ENCODE peak calls at places on chromosomes 16 and 17, in ten cellular contexts. One of them, this sample, is unnamed.
A peak's percentile ranks its signal among the peaks of the same experiment; 100 is the strongest.

GRCh38 chr16:26697826-26698225 is 368.9 kb upstream of the C16orf82 start:
- DNase-seq in prostate gland: no peak
- DNase-seq in esophagus muscularis mucosa: peak; percentile 79
- DNase-seq in suprapubic skin: no peak
- DNase-seq in K562: no peak
- DNase-seq in H1: no peak
- DNase-seq in GM12878: no peak
- DNase-seq in breast epithelium: no peak
- DNase-seq in transverse colon: no peak
- DNase-seq in GM23338: peak; percentile 3
- DNase-seq in this sample: no peak

GRCh38 chr17:9402590-9403199 is 172.9 kb downstream of the STX8 start:
- DNase-seq in breast epithelium: no peak
- DNase-seq in prostate gland: no peak
- DNase-seq in esophagus muscularis mucosa: no peak
- DNase-seq in H1: peak; percentile 23
- DNase-seq in suprapubic skin: no peak
- DNase-seq in K562: peak; percentile 7
- DNase-seq in transverse colon: peak; percentile 25
- DNase-seq in GM23338: peak; percentile 83
- DNase-seq in GM12878: no peak
- DNase-seq in this sample: no peak

GRCh38 chr16:86029131-86029741 is 130.3 kb downstream of the IRF8 start:
- DNase-seq in H1: no peak
- DNase-seq in suprapubic skin: peak; percentile 60
- DNase-seq in transverse colon: peak; percentile 36
- DNase-seq in GM12878: no peak
- DNase-seq in esophagus muscularis mucosa: no peak
- DNase-seq in prostate gland: no peak
- DNase-seq in breast epithelium: peak; percentile 44
- DNase-seq in GM23338: peak; percentile 14
- DNase-seq in K562: no peak
- DNase-seq in this sample: peak; percentile 70

GRCh38 chr16:65114527-65114926 is 7.3 kb downstream of the CDH11 start:
- DNase-seq in GM23338: no peak
- DNase-seq in K562: no peak
- DNase-seq in prostate gland: no peak
- DNase-seq in GM12878: no peak
- DNase-seq in breast epithelium: no peak
- DNase-seq in H1: no peak
- DNase-seq in transverse colon: no peak
- DNase-seq in suprapubic skin: no peak
- DNase-seq in esophagus muscularis mucosa: no peak
- DNase-seq in this sample: no peak

GRCh38 chr17:39244600-39245570 is 19.1 kb upstream of the STAC2 start:
- DNase-seq in GM12878: peak; percentile 40
- DNase-seq in transverse colon: peak; percentile 90
- DNase-seq in esophagus muscularis mucosa: peak; percentile 96
- DNase-seq in H1: peak; percentile 93
- DNase-seq in suprapubic skin: peak; percentile 93
- DNase-seq in prostate gland: peak; percentile 86
- DNase-seq in breast epithelium: peak; percentile 87
- DNase-seq in K562: peak; percentile 85
- DNase-seq in GM23338: peak; percentile 99
- DNase-seq in this sample: peak; percentile 92

GRCh38 chr16:65532218-65532617 is 410.4 kb upstream of the CDH11 start:
- DNase-seq in K562: no peak
- DNase-seq in prostate gland: no peak
- DNase-seq in transverse colon: no peak
- DNase-seq in breast epithelium: no peak
- DNase-seq in esophagus muscularis mucosa: peak; percentile 31
- DNase-seq in suprapubic skin: no peak
- DNase-seq in GM23338: no peak
- DNase-seq in GM12878: no peak
- DNase-seq in H1: no peak
- DNase-seq in this sample: no peak

GRCh38 chr16:51164167-51164566 is 13.1 kb upstream of the SALL1 start:
- DNase-seq in transverse colon: no peak
- DNase-seq in suprapubic skin: no peak
- DNase-seq in GM12878: no peak
- DNase-seq in K562: no peak
- DNase-seq in GM23338: no peak
- DNase-seq in breast epithelium: no peak
- DNase-seq in prostate gland: no peak
- DNase-seq in H1: no peak
- DNase-seq in esophagus muscularis mucosa: no peak
- DNase-seq in this sample: no peak

GRCh38 chr17:2967515-2967914 is 95.9 kb downstream of the OR1D5 start:
- DNase-seq in H1: no peak
- DNase-seq in transverse colon: no peak
- DNase-seq in suprapubic skin: no peak
- DNase-seq in K562: no peak
- DNase-seq in prostate gland: no peak
- DNase-seq in GM23338: no peak
- DNase-seq in GM12878: no peak
- DNase-seq in esophagus muscularis mucosa: no peak
- DNase-seq in breast epithelium: no peak
- DNase-seq in this sample: peak; percentile 84

GRCh38 chr17:48577330-48577945 is 712 bp downstream of the HOXB4 start:
- DNase-seq in H1: no peak
- DNase-seq in breast epithelium: no peak
- DNase-seq in esophagus muscularis mucosa: no peak
- DNase-seq in prostate gland: no peak
- DNase-seq in transverse colon: no peak
- DNase-seq in GM12878: no peak
- DNase-seq in K562: peak; percentile 70
- DNase-seq in suprapubic skin: no peak
- DNase-seq in GM23338: no peak
- DNase-seq in this sample: no peak

GRCh38 chr16:50440531-50440930 is 71.7 kb upstream of the BRD7 start:
- DNase-seq in transverse colon: no peak
- DNase-seq in GM23338: no peak
- DNase-seq in H1: no peak
- DNase-seq in K562: no peak
- DNase-seq in prostate gland: no peak
- DNase-seq in esophagus muscularis mucosa: no peak
- DNase-seq in breast epithelium: peak; percentile 14
- DNase-seq in suprapubic skin: no peak
- DNase-seq in GM12878: no peak
- DNase-seq in this sample: no peak

DNA sequence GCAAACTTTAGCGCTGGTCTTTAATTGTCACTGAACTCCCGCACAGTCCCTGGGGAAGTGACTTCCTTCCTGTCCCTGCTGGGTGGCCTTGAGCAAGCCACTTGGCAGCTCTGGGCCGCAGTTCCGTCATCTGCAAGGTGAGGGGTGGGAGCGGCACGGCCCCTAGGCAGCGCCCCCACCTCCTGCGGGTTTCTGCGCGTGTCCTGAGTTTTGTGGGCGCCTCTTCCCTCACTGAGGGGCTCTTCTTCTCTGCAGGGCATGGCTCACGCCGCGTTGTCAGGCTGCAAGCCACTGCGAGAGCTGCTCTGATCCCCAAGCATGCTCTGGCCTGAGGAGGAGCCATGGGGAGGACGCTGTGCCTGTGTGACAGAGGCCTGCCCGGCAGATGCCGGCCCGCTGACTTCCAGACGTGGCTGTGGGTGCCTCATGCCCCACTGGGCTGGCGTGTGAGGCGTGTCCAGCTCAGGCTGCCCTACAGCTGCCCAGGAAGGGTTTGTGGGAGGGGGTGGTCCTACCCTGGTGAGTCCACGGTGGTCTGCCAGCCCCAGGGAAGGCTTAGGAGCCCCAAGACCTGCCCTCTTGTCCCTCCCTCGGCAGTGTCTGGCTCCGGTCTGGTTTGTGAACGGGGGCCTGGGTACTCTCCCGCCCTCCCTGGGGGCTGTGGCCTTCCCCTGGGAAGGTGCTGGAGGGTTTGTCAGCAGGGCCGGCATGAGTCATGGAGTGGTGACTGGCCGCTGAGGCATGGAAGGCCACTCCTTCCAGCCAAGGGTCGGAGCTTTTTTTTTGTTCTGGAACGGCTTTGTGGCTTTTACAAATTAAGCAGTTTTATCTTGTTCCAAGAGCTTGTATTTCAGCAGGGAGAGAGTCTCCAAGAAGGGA is 182.0 kb downstream of the SEC14L1 start:
- DNase-seq in prostate gland: no peak
- DNase-seq in GM12878: no peak
- DNase-seq in GM23338: no peak
- DNase-seq in breast epithelium: peak; percentile 68
- DNase-seq in esophagus muscularis mucosa: no peak
- DNase-seq in transverse colon: peak; percentile 72
- DNase-seq in H1: no peak
- DNase-seq in suprapubic skin: peak; percentile 92
- DNase-seq in K562: peak; percentile 78
- DNase-seq in this sample: peak; percentile 95
- TF ChIP-seq POLR2AphosphoS5 in prostate gland: peak; percentile 81
- TF ChIP-seq POLR2AphosphoS5 in GM12878: peak; percentile 66
- TF ChIP-seq POLR2AphosphoS5 in GM23338: no peak
- TF ChIP-seq POLR2AphosphoS5 in breast epithelium: peak; percentile 66
- TF ChIP-seq POLR2AphosphoS5 in esophagus muscularis mucosa: peak; percentile 86
- TF ChIP-seq POLR2AphosphoS5 in transverse colon: peak; percentile 69
- TF ChIP-seq POLR2AphosphoS5 in H1: no peak
- TF ChIP-seq POLR2AphosphoS5 in suprapubic skin: peak; percentile 9
- TF ChIP-seq POLR2AphosphoS5 in K562: no peak
- TF ChIP-seq POLR2AphosphoS5 in this sample: peak; percentile 82

DNA sequence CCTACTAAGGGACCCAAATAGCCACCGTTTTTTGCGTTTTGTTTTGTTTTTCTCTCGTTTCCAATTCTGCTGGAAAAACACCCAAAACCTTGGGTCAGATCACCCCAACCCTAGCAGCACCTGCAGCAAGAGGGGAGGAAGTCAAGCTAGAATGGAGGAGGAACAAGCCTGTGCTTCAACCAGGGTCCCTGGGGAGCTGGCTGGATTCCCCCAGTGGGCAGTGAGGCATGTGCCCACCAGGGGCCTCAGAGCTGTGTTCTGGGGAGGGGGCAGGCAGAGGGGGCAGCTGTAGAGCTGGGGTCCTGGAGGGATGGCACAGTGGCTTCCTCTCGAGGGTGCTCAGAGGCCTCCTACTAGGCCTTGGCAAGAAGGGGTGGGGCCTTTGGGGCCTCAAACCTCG is 6.5 kb downstream of the CD79B start:
- DNase-seq in transverse colon: no peak
- DNase-seq in breast epithelium: no peak
- DNase-seq in H1: no peak
- DNase-seq in K562: no peak
- DNase-seq in suprapubic skin: no peak
- DNase-seq in GM23338: no peak
- DNase-seq in prostate gland: no peak
- DNase-seq in GM12878: no peak
- DNase-seq in esophagus muscularis mucosa: no peak
- DNase-seq in this sample: no peak
- H3K4me3 ChIP-seq in transverse colon: no peak overlapping the region
- H3K4me3 ChIP-seq in breast epithelium: no peak overlapping the region
- H3K4me3 ChIP-seq in H1: no peak overlapping the region
- H3K4me3 ChIP-seq in K562: no peak overlapping the region
- H3K4me3 ChIP-seq in suprapubic skin: no peak overlapping the region
- H3K4me3 ChIP-seq in GM23338: no peak overlapping the region
- H3K4me3 ChIP-seq in prostate gland: no peak overlapping the region
- H3K4me3 ChIP-seq in GM12878: no peak overlapping the region
- H3K4me3 ChIP-seq in esophagus muscularis mucosa: no peak overlapping the region
- H3K4me3 ChIP-seq in this sample: no peak overlapping the region

GRCh38 chr17:17059301-17059890 is 17.1 kb downstream of the MPRIP start:
- DNase-seq in GM12878: no peak
- DNase-seq in esophagus muscularis mucosa: no peak
- DNase-seq in suprapubic skin: peak; percentile 49
- DNase-seq in K562: no peak
- DNase-seq in transverse colon: no peak
- DNase-seq in H1: no peak
- DNase-seq in prostate gland: no peak
- DNase-seq in breast epithelium: peak; percentile 39
- DNase-seq in GM23338: no peak
- DNase-seq in this sample: peak; percentile 48

GRCh38 chr17:17058304-17058703 is 16.0 kb downstream of the MPRIP start:
- DNase-seq in breast epithelium: peak; percentile 37
- DNase-seq in transverse colon: no peak
- DNase-seq in GM12878: no peak
- DNase-seq in H1: no peak
- DNase-seq in prostate gland: no peak
- DNase-seq in GM23338: no peak
- DNase-seq in K562: no peak
- DNase-seq in esophagus muscularis mucosa: no peak
- DNase-seq in suprapubic skin: peak; percentile 47
- DNase-seq in this sample: peak; percentile 27

GRCh38 chr17:17056167-17056562 is 13.9 kb downstream of the MPRIP start:
- DNase-seq in transverse colon: no peak
- DNase-seq in breast epithelium: peak; percentile 72
- DNase-seq in esophagus muscularis mucosa: no peak
- DNase-seq in K562: no peak
- DNase-seq in GM12878: no peak
- DNase-seq in suprapubic skin: no peak
- DNase-seq in prostate gland: no peak
- DNase-seq in H1: no peak
- DNase-seq in GM23338: no peak
- DNase-seq in this sample: peak; percentile 63

GRCh38 chr17:17055286-17056166 is 13.3 kb downstream of the MPRIP start:
- DNase-seq in breast epithelium: peak; percentile 49
- DNase-seq in transverse colon: no peak
- DNase-seq in prostate gland: no peak
- DNase-seq in GM12878: no peak
- DNase-seq in esophagus muscularis mucosa: no peak
- DNase-seq in H1: no peak
- DNase-seq in suprapubic skin: peak; percentile 59
- DNase-seq in GM23338: peak; percentile 30
- DNase-seq in K562: no peak
- DNase-seq in this sample: peak; percentile 64

GRCh38 chr17:17057057-17057551 is 14.8 kb downstream of the MPRIP start:
- DNase-seq in H1: no peak
- DNase-seq in prostate gland: no peak
- DNase-seq in breast epithelium: no peak
- DNase-seq in transverse colon: no peak
- DNase-seq in GM12878: no peak
- DNase-seq in esophagus muscularis mucosa: no peak
- DNase-seq in K562: no peak
- DNase-seq in suprapubic skin: no peak
- DNase-seq in GM23338: no peak
- DNase-seq in this sample: peak; percentile 43
- TF ChIP-seq CTCF in H1: no peak
- TF ChIP-seq CTCF in prostate gland: no peak
- TF ChIP-seq CTCF in breast epithelium: no peak
- TF ChIP-seq CTCF in transverse colon: no peak
- TF ChIP-seq CTCF in GM12878: no peak
- TF ChIP-seq CTCF in esophagus muscularis mucosa: no peak
- TF ChIP-seq CTCF in K562: no peak
- TF ChIP-seq CTCF in suprapubic skin: no peak
- TF ChIP-seq CTCF in GM23338: no peak
- TF ChIP-seq CTCF in this sample: no peak

DNA sequence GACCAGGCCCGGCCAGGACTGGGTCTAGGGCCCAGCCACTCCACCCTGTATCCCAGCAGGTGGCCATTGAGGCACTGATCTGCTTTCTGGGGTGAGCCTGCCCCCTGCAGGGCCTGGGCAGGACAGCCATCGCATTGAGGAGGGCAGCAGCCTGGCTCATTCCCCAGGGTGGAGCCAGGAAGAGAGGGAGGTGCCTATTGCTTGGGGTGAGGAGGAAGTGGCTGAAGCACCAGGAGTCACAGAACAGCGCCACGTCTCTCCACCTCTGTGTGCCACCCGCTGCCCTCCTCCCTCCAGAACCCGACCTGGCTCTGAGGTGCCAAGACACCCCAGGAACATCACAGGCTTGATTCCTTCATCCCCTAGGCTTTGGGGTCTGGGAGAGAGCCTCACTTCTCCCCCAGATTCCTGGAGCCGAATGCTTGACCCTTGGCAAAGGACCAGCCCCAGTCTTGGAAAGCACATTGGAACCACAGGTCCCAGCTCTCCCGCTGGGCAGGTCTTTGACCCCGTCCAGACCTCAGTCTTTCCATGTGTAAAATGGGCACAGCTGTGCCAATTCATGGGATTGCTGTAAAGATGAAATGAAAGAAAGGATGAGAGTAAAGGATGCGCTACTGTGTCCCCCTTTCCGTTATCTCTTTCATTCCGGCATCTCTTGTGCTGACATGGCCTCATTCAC is 7.2 kb upstream of the KRT36 start:
- DNase-seq in H1: peak; percentile 68
- DNase-seq in K562: peak; percentile 88
- DNase-seq in esophagus muscularis mucosa: no peak
- DNase-seq in prostate gland: peak; percentile 59
- DNase-seq in GM23338: peak; percentile 86
- DNase-seq in transverse colon: peak; percentile 84
- DNase-seq in GM12878: peak; percentile 12
- DNase-seq in breast epithelium: peak; percentile 86
- DNase-seq in suprapubic skin: no peak
- DNase-seq in this sample: no peak
- TF ChIP-seq POLR2AphosphoS5 in H1: no peak
- TF ChIP-seq POLR2AphosphoS5 in K562: no peak
- TF ChIP-seq POLR2AphosphoS5 in esophagus muscularis mucosa: no peak
- TF ChIP-seq POLR2AphosphoS5 in prostate gland: peak; percentile 52
- TF ChIP-seq POLR2AphosphoS5 in GM23338: no peak
- TF ChIP-seq POLR2AphosphoS5 in transverse colon: peak; percentile 27
- TF ChIP-seq POLR2AphosphoS5 in GM12878: no peak
- TF ChIP-seq POLR2AphosphoS5 in breast epithelium: no peak
- TF ChIP-seq POLR2AphosphoS5 in suprapubic skin: peak; percentile 32
- TF ChIP-seq POLR2AphosphoS5 in this sample: no peak

This sample was measured in sigmoid colon.